ENCODE peak calls at places on chromosomes 1 and 21, in seven cellular contexts. F is fibroblast of lung, V is fibroblast of pulmonary artery, G is A549, X is A673, J is keratinocyte, D is coronary artery. N is an unnamed sample.

GRCh38 chr1:235867903-235868469 is 1.3 kb upstream of the LYST start:
- DNase-seq in F (no peak), V (no peak), G (no peak), X (no peak), J (no peak), D (no peak), N (no peak)

GRCh38 chr21:45410151-45410864 is 5.3 kb downstream of the COL18A1 start:
- DNase-seq in F (no peak), V (no peak), G (no peak), X (no peak), J (no peak), D (no peak), N (no peak)

GRCh38 chr1:7679873-7680790 is 91.0 kb upstream of the VAMP3 start:
- DNase-seq in F (peak), V (peak), G (peak), X (peak), J (no peak), D (no peak), N (peak)

GRCh38 chr1:27873671-27874384 is 1.5 kb downstream of the THEMIS2 start:
- DNase-seq in F (no peak), V (no peak), G (no peak), X (no peak), J (no peak), D (no peak), N (no peak)

GRCh38 chr1:240866724-240867123 is 254.8 kb upstream of the GREM2 start:
- DNase-seq in F (no peak), V (no peak), G (no peak), X (no peak), J (no peak), D (no peak), N (no peak)

GRCh38 chr1:65791860-65792670 is 630 bp upstream of the PDE4B start:
- DNase-seq in F (peak), V (peak), G (no peak), X (no peak), J (no peak), D (no peak), N (peak)

GRCh38 chr1:45551684-45552083 is 1.1 kb downstream of the AKR1A1 start:
- DNase-seq in F (no peak), V (no peak), G (no peak), X (no peak), J (no peak), D (no peak), N (no peak)

GRCh38 chr1:109931189-109931672 is 20.6 kb downstream of the CSF1 start:
- DNase-seq in F (peak), V (peak), G (peak), X (no peak), J (no peak), D (peak), N (peak)

GRCh38 chr1:31627930-31628421 is 10.5 kb downstream of the HCRTR1 start:
- DNase-seq in F (no peak), V (no peak), G (no peak), X (no peak), J (no peak), D (peak), N (peak)

GRCh38 chr1:39098569-39099250 is 72.6 kb downstream of the NDUFS5 start:
- DNase-seq in F (peak), V (peak), G (peak), X (peak), J (peak), D (peak), N (peak)

GRCh38 chr1:240705584-240705983 is 93.6 kb upstream of the GREM2 start:
- DNase-seq in F (peak), V (peak), G (no peak), X (no peak), J (no peak), D (no peak), N (peak)

GRCh38 chr21:43972850-43973633 is 39.1 kb upstream of the TRAPPC10 start:
- DNase-seq in F (peak), V (no peak), G (no peak), X (no peak), J (no peak), D (no peak), N (no peak)

GRCh38 chr1:151773698-151774097 is 10.4 kb upstream of the MRPL9 start:
- DNase-seq in F (no peak), V (peak), G (no peak), X (no peak), J (peak), D (no peak), N (peak)

GRCh38 chr1:23553206-23553895 is 6.0 kb downstream of the ID3 start:
- DNase-seq in F (no peak), V (no peak), G (no peak), X (no peak), J (no peak), D (no peak), N (no peak)

GRCh38 chr1:194044892-194045291 is 858.5 kb upstream of the B3GALT2 start:
- DNase-seq in F (no peak), V (no peak), G (no peak), X (no peak), J (no peak), D (no peak), N (no peak)

DNA sequence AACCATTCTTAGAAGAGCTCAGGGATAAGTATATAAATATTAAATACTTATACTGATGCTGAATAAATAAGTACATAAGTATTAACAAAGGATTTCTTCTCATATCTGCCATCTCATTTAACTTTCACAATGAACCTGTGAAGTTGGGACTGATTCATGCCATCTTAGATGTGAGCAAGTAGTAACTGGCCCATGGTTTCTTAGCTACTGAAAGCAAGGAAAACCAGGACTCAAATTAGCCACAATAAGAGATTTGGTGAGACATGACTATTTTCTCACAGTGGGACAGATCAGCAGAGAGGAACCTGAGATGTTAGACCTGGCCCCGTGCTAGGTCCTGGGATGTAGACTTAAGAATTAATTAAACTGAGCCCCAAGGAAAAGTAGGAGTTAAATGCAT is 8.2 kb upstream of the RAB3B start:
- DNase-seq in F (no peak), V (no peak), G (no peak), X (no peak), J (no peak), D (no peak), N (no peak)
- H3K4me3 ChIP-seq in F (no peak), V (no peak), G (no peak), X (no peak), J (no peak), D (no peak), N (no peak)

DNA sequence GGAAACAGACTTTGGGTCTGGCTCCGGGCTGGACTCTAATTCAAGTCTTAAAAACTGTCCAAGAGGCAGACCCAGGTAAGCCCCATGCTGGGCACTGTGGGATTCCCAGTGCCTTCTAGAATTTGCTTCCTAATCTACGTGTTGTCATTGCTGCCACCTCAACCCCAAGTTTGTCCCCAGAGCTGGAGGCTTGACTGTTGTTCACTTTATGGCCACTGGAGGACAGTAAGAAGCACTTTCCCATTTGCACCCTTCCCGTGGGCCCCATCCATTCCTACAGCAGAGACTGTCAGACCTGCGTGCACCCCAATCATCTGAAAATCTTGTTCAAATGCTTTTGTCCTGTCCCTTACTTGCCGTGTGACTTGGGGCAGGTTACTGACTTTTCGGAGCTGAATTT is 29.4 kb upstream of the VASH2 start:
- DNase-seq in F (no peak), V (no peak), G (no peak), X (peak), J (no peak), D (no peak), N (no peak)
- TF ChIP-seq CTCF in F (no peak), V (peak), G (peak), X (peak), J (no peak), D (no peak), N (peak)

DNA sequence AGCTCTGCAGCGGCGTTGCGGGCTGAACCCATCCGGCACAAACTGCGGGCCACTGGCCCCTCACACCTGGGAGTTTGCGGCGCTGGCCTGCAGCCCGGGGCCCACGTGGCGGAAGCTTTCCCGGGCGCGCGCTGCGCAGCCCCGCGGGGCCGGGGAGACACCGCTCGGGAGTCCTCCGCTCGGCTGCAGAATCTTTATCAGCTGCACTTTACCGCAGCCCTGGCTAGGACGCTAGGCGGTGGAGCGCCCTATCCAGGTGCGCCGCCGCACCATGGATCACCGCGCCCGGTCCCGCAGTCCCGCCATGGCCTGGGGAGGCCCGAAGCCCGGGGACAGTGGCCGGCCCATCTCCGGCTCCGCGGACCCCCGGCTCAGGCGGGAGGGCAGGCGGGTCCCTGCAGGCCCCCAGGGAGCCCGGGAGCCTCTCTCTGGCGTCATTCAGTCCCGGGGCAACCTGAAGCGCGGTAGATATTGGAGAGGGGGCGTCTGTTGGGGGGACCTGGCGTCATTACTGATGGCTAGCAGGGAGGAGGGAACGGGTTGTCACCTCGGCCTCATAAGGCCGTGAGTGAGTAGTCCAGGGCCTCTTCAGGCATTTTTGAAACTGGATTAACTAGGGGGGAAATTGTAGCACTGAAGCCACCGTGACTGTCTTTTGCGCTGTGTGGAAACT is 5.7 kb upstream of the OLIG2 start:
- DNase-seq in F (no peak), V (no peak), G (no peak), X (no peak), J (no peak), D (peak), N (no peak)
- H3K4me3 ChIP-seq in F (no peak), V (no peak), G (no peak), X (no peak), J (no peak), D (peak), N (no peak)

DNA sequence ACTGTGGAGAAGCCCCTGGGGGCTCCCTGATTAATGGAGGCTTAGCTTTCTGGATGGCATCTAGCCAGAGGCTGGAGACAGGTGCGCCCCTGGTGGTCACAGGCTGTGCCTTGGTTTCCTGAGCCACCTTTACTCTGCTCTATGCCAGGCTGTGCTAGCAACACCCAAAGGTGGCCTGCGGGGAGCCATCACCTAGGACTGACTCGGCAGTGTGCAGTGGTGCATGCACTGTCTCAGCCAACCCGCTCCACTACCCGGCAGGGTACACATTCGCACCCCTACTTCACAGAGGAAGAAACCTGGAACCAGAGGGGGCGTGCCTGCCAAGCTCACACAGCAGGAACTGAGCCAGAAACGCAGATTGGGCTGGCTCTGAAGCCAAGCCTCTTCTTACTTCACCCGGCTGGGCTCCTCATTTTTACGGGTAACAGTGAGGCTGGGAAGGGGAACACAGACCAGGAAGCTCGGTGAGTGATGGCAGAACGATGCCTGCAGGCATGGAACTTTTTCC is 24.8 kb downstream of the PCSK9 start:
- DNase-seq in F (no peak), V (peak), G (no peak), X (no peak), J (no peak), D (peak), N (peak)
- TF ChIP-seq CTCF in F (no peak), V (no peak), G (no peak), X (no peak), J (peak), D (no peak), N (no peak)

DNA sequence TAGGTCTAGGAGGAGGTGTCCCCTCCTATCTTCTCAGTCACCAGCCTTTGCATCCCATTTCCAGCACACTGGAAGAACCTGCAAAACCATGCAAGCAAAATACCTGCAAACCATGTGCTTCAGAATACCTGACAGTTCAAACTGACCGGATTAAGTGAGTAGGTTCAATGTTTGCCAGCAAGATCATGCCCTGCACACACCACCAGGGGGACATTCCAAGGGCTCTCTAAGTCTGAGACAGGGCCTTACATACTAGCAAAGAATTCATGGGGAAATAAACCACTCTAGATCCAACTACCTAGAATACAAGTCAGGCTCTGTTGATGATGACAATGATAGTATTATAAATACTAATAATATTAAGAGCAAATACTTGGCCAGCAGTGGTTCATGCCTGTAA is 27.6 kb downstream of the INPP5B start:
- DNase-seq in F (no peak), V (peak), G (no peak), X (no peak), J (no peak), D (no peak), N (peak)
- H3K4me3 ChIP-seq in F (no peak), V (no peak), G (no peak), X (no peak), J (no peak), D (no peak), N (no peak)